ENCODE peak calls at places on chromosome 9, in five cellular contexts. One of them, this sample, is unnamed.

GRCh38 chr9:34717996-34718614 is 8.2 kb upstream of the CCL21 start:
- DNase-seq in substantia nigra: no peak
- DNase-seq in iPS-NIHi11: no peak
- DNase-seq in H9: no peak
- DNase-seq in stimulated activated CD4-positive, alpha-beta T cell treated with anti-CD3 and anti-CD28 coated beads, Interleukin-2, amount 100 ng/mL, for 48 hours: no peak
- DNase-seq in this sample: no peak

GRCh38 chr9:2745560-2746380 is 28.5 kb downstream of the KCNV2 start:
- DNase-seq in stimulated activated CD4-positive, alpha-beta T cell treated with anti-CD3 and anti-CD28 coated beads, Interleukin-2, amount 100 ng/mL, for 48 hours: no peak
- DNase-seq in iPS-NIHi11: peak; percentile 18
- DNase-seq in substantia nigra: no peak
- DNase-seq in H9: no peak
- DNase-seq in this sample: no peak

GRCh38 chr9:69034071-69034470 is 1.5 kb upstream of the FXN start:
- DNase-seq in H9: no peak
- DNase-seq in iPS-NIHi11: no peak
- DNase-seq in stimulated activated CD4-positive, alpha-beta T cell treated with anti-CD3 and anti-CD28 coated beads, Interleukin-2, amount 100 ng/mL, for 48 hours: no peak
- DNase-seq in substantia nigra: no peak
- DNase-seq in this sample: no peak

GRCh38 chr9:35074791-35075190 is 2.4 kb upstream of the VCP start:
- DNase-seq in substantia nigra: no peak
- DNase-seq in H9: no peak
- DNase-seq in iPS-NIHi11: no peak
- DNase-seq in stimulated activated CD4-positive, alpha-beta T cell treated with anti-CD3 and anti-CD28 coated beads, Interleukin-2, amount 100 ng/mL, for 48 hours: no peak
- DNase-seq in this sample: no peak

GRCh38 chr9:88090151-88090581 is 48.1 kb downstream of the SPATA31C2 start:
- DNase-seq in stimulated activated CD4-positive, alpha-beta T cell treated with anti-CD3 and anti-CD28 coated beads, Interleukin-2, amount 100 ng/mL, for 48 hours: no peak
- DNase-seq in substantia nigra: no peak
- DNase-seq in H9: no peak
- DNase-seq in iPS-NIHi11: no peak
- DNase-seq in this sample: no peak

GRCh38 chr9:119758241-119758640 is 389.0 kb upstream of the BRINP1 start:
- DNase-seq in iPS-NIHi11: no peak
- DNase-seq in stimulated activated CD4-positive, alpha-beta T cell treated with anti-CD3 and anti-CD28 coated beads, Interleukin-2, amount 100 ng/mL, for 48 hours: no peak
- DNase-seq in H9: no peak
- DNase-seq in substantia nigra: no peak
- DNase-seq in this sample: no peak

GRCh38 chr9:113973963-113974413 is 97.9 kb downstream of the ZNF618 start:
- DNase-seq in substantia nigra: no peak
- DNase-seq in H9: no peak
- DNase-seq in stimulated activated CD4-positive, alpha-beta T cell treated with anti-CD3 and anti-CD28 coated beads, Interleukin-2, amount 100 ng/mL, for 48 hours: no peak
- DNase-seq in iPS-NIHi11: no peak
- DNase-seq in this sample: no peak

GRCh38 chr9:37732086-37732744 is 21.4 kb upstream of the TRMT10B start:
- DNase-seq in iPS-NIHi11: no peak
- DNase-seq in stimulated activated CD4-positive, alpha-beta T cell treated with anti-CD3 and anti-CD28 coated beads, Interleukin-2, amount 100 ng/mL, for 48 hours: no peak
- DNase-seq in substantia nigra: no peak
- DNase-seq in H9: no peak
- DNase-seq in this sample: no peak

GRCh38 chr9:86183225-86183808 is 76.1 kb downstream of the C9orf153 start:
- DNase-seq in stimulated activated CD4-positive, alpha-beta T cell treated with anti-CD3 and anti-CD28 coated beads, Interleukin-2, amount 100 ng/mL, for 48 hours: no peak
- DNase-seq in iPS-NIHi11: no peak
- DNase-seq in H9: no peak
- DNase-seq in substantia nigra: no peak
- DNase-seq in this sample: no peak

GRCh38 chr9:115202181-115202580 is 84.2 kb upstream of the TNC start:
- DNase-seq in iPS-NIHi11: no peak
- DNase-seq in H9: no peak
- DNase-seq in substantia nigra: no peak
- DNase-seq in stimulated activated CD4-positive, alpha-beta T cell treated with anti-CD3 and anti-CD28 coated beads, Interleukin-2, amount 100 ng/mL, for 48 hours: no peak
- DNase-seq in this sample: no peak

GRCh38 chr9:112127281-112127680 is 47.8 kb downstream of the SUSD1 start:
- DNase-seq in iPS-NIHi11: no peak
- DNase-seq in stimulated activated CD4-positive, alpha-beta T cell treated with anti-CD3 and anti-CD28 coated beads, Interleukin-2, amount 100 ng/mL, for 48 hours: no peak
- DNase-seq in H9: no peak
- DNase-seq in substantia nigra: no peak
- DNase-seq in this sample: no peak

GRCh38 chr9:128494108-128494742 is 10.3 kb upstream of the GLE1 start:
- DNase-seq in H9: no peak
- DNase-seq in stimulated activated CD4-positive, alpha-beta T cell treated with anti-CD3 and anti-CD28 coated beads, Interleukin-2, amount 100 ng/mL, for 48 hours: no peak
- DNase-seq in substantia nigra: no peak
- DNase-seq in iPS-NIHi11: no peak
- DNase-seq in this sample: peak; percentile 25

GRCh38 chr9:8826281-8826680 is 1026.7 kb upstream of the DMAC1 start:
- DNase-seq in iPS-NIHi11: no peak
- DNase-seq in H9: no peak
- DNase-seq in stimulated activated CD4-positive, alpha-beta T cell treated with anti-CD3 and anti-CD28 coated beads, Interleukin-2, amount 100 ng/mL, for 48 hours: no peak
- DNase-seq in substantia nigra: no peak
- DNase-seq in this sample: no peak

GRCh38 chr9:22588918-22589317 is 142.3 kb downstream of the DMRTA1 start:
- DNase-seq in stimulated activated CD4-positive, alpha-beta T cell treated with anti-CD3 and anti-CD28 coated beads, Interleukin-2, amount 100 ng/mL, for 48 hours: no peak
- DNase-seq in substantia nigra: no peak
- DNase-seq in iPS-NIHi11: no peak
- DNase-seq in H9: no peak
- DNase-seq in this sample: no peak

This sample was measured in head of caudate nucleus.